ENCODE peak calls at places on chromosomes 5 and 9, in six cellular contexts. Q is GM23248, S is PC-3, E is cardiac muscle cell, T is fibroblast of lung, L is DND-41. Z is an unnamed sample.
A peak's percentile ranks its signal among the peaks of the same experiment; 100 is the strongest.

GRCh38 chr9:97866300-97866699 is 13.3 kb downstream of the FOXE1 start:
- DNase-seq in Q (no peak), S (no peak), E (no peak), L (no peak), T (no peak), Z (no peak)

GRCh38 chr9:2060425-2060824 is 45.3 kb downstream of the SMARCA2 start:
- DNase-seq in E (no peak), S (no peak), L (no peak), Q (peak; percentile 49), T (peak; percentile 13), Z (no peak)

GRCh38 chr9:12774861-12775367 is at the start of gene LURAP1L:
- DNase-seq in E (peak; percentile 65), T (peak; percentile 94), S (peak; percentile 78), L (no peak), Q (peak; percentile 83), Z (no peak)

GRCh38 chr9:134983094-134983493 is 65.4 kb upstream of the FCN1 start:
- DNase-seq in T (no peak), E (peak; percentile 32), Q (no peak), L (no peak), S (peak; percentile 3), Z (peak; percentile 75)

GRCh38 chr9:116861321-116861720 is 174.2 kb downstream of the TRIM32 start:
- DNase-seq in E (no peak), T (no peak), Q (no peak), L (no peak), S (no peak), Z (no peak)

GRCh38 chr5:87229780-87230179 is 37.9 kb upstream of the RASA1 start:
- DNase-seq in S (peak; percentile 63), L (no peak), Q (peak; percentile 30), T (no peak), E (no peak), Z (no peak)

GRCh38 chr5:76403713-76403962 is 553 bp downstream of the IQGAP2 start:
- DNase-seq in S (no peak), T (no peak), L (peak; percentile 25), Q (no peak), E (no peak), Z (no peak)

GRCh38 chr5:39717186-39717897 is 292.6 kb upstream of the DAB2 start:
- DNase-seq in E (no peak), L (no peak), T (peak; percentile 71), Q (peak; percentile 63), S (peak; percentile 79), Z (no peak)

GRCh38 chr9:100322954-100323536 is 29.7 kb downstream of the TEX10 start:
- DNase-seq in S (peak; percentile 44), E (peak; percentile 47), T (peak; percentile 60), L (peak; percentile 21), Q (peak; percentile 58), Z (no peak)

GRCh38 chr9:95826183-95826838 is 49.2 kb upstream of the ERCC6L2 start:
- DNase-seq in L (no peak), S (no peak), T (no peak), Q (peak; percentile 25), E (no peak), Z (no peak)

GRCh38 chr9:83707768-83708514 is at the start of gene UBQLN1:
- DNase-seq in Q (peak; percentile 95), E (peak; percentile 96), L (peak; percentile 87), T (peak; percentile 96), S (peak; percentile 84), Z (peak; percentile 79)

GRCh38 chr9:5336683-5337082 is 3.0 kb downstream of the RLN1 start:
- DNase-seq in E (no peak), Q (no peak), L (peak; percentile 69), T (no peak), S (no peak), Z (no peak)

GRCh38 chr9:87520172-87520683 is 22.6 kb downstream of the DAPK1 start:
- DNase-seq in T (no peak), E (no peak), L (no peak), S (no peak), Q (no peak), Z (no peak)

GRCh38 chr5:160118349-160119141 is 705 bp downstream of the PWWP2A start:
- DNase-seq in T (peak; percentile 15), L (peak; percentile 54), E (peak; percentile 15), Q (no peak), S (peak; percentile 14), Z (no peak)

GRCh38 chr5:76582252-76583162 is 40.7 kb downstream of the F2RL2 start:
- DNase-seq in T (no peak), S (peak; percentile 61), Q (no peak), L (no peak), E (no peak), Z (no peak)

GRCh38 chr5:175321927-175322532 is 122.0 kb downstream of the DRD1 start:
- DNase-seq in T (peak; percentile 35), Q (peak; percentile 40), E (peak; percentile 92), L (peak; percentile 60), S (peak; percentile 56), Z (peak; percentile 48)

GRCh38 chr9:91192379-91192775 is 169.3 kb downstream of the AUH start:
- DNase-seq in Q (peak; percentile 39), T (peak; percentile 69), L (no peak), E (peak; percentile 44), S (no peak), Z (no peak)

GRCh38 chr9:76557674-76558073 is 98.7 kb downstream of the GCNT1 start:
- DNase-seq in Q (peak; percentile 85), L (no peak), E (no peak), T (no peak), S (no peak), Z (no peak)

GRCh38 chr9:91360551-91361293 is 996 bp downstream of the AUH start:
- DNase-seq in Q (peak; percentile 29), T (peak; percentile 22), L (no peak), E (peak; percentile 13), S (no peak), Z (no peak)

GRCh38 chr9:26687421-26687820 is 205.2 kb downstream of the CAAP1 start:
- DNase-seq in L (no peak), E (peak; percentile 37), S (no peak), Q (no peak), T (no peak), Z (no peak)

GRCh38 chr5:54370982-54371381 is 60.6 kb upstream of the ARL15 start:
- DNase-seq in L (no peak), E (no peak), S (no peak), Q (no peak), T (no peak), Z (no peak)

GRCh38 chr5:159071382-159071781 is 28.3 kb downstream of the EBF1 start:
- DNase-seq in S (no peak), E (no peak), Q (no peak), L (no peak), T (no peak), Z (no peak)

GRCh38 chr5:123997354-123998215 is 485.6 kb downstream of the CSNK1G3 start:
- DNase-seq in T (peak; percentile 29), L (no peak), E (no peak), S (peak; percentile 57), Q (peak; percentile 82), Z (no peak)

GRCh38 chr5:4941957-4942830 is 197.9 kb upstream of the ADAMTS16 start:
- DNase-seq in Q (peak; percentile 6), L (peak; percentile 49), E (peak; percentile 23), T (no peak), S (peak; percentile 9), Z (no peak)

GRCh38 chr9:116285320-116285719 is 131.7 kb downstream of the PAPPA start:
- DNase-seq in E (no peak), S (no peak), L (no peak), Q (no peak), T (no peak), Z (no peak)

GRCh38 chr5:171907731-171908343 is 98.6 kb downstream of the FBXW11 start:
- DNase-seq in E (peak; percentile 79), L (peak; percentile 55), S (peak; percentile 81), T (peak; percentile 80), Q (peak; percentile 74), Z (peak; percentile 52)
- H3K4me1 ChIP-seq in E (peaks cover 30% of the 10 kb centered on the region), L (no peaks in the 10 kb centered on the region), S (no peaks in the 10 kb centered on the region), T (peaks cover 4% of the 10 kb centered on the region), Q (peaks cover 4% of the 10 kb centered on the region), Z (no peaks in the 10 kb centered on the region)

GRCh38 chr5:2906302-2907090 is 155.0 kb upstream of the IRX2 start:
- DNase-seq in T (no peak), E (no peak), L (no peak), S (no peak), Q (no peak), Z (no peak)
- H3K9me3 ChIP-seq in T (no peaks in the 10 kb centered on the region), E (no peaks in the 10 kb centered on the region), L (no peaks in the 10 kb centered on the region), S (peaks cover 3% of the 10 kb centered on the region), Q (no peaks in the 10 kb centered on the region), Z (no peaks in the 10 kb centered on the region)

DNA sequence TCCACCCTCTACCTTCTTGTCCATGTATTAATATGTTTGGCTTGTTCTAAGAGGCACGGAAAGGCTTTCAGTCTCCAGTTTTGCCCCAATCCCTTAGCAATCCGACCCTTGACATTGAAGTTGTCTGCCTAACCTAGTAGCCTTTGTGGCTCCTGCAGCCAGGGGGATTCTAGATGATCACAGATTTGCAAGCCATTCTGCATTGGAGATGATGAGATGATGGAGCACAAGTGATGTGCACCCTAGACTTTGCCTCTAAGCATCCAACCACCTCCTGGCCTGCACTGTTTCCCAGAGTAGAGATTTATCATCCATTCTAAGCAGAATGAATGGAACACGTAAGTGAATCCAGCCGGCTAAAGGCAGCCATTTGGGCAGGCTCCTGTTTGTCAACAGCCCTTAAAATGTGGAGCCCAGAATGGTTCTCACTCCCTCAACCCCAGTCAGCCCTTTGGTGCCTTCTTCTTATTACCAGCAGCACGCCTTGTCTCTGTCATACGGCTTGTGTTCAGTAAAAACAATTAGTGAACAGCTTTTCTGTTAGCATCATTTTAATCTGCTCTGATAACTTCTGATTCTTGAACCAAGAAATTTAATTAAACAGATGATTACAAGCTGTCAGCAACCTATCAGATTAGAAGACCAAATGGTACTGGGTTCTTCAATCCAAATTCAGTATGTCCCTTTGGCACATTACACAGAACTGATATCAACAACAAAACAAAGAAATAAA is 5.7 kb upstream of the TRAF1 start:
- DNase-seq in T (no peak), S (no peak), Q (no peak), L (no peak), E (no peak), Z (no peak)
- H3K4me1 ChIP-seq in T (peaks cover 35% of the 10 kb centered on the region), S (peaks cover 33% of the 10 kb centered on the region), Q (peaks cover 45% of the 10 kb centered on the region), L (peaks cover 65% of the 10 kb centered on the region), E (peaks cover 20% of the 10 kb centered on the region), Z (no peaks in the 10 kb centered on the region)

GRCh38 chr5:17184596-17184995 is 32.8 kb upstream of the BASP1 start:
- DNase-seq in Q (peak; percentile 14), T (peak; percentile 64), S (no peak), L (no peak), E (no peak), Z (no peak)
- H3K9me3 ChIP-seq in Q (no peaks in the 10 kb centered on the region), T (no peaks in the 10 kb centered on the region), S (no peaks in the 10 kb centered on the region), L (no peaks in the 10 kb centered on the region), E (no peaks in the 10 kb centered on the region), Z (no peaks in the 10 kb centered on the region)

DNA sequence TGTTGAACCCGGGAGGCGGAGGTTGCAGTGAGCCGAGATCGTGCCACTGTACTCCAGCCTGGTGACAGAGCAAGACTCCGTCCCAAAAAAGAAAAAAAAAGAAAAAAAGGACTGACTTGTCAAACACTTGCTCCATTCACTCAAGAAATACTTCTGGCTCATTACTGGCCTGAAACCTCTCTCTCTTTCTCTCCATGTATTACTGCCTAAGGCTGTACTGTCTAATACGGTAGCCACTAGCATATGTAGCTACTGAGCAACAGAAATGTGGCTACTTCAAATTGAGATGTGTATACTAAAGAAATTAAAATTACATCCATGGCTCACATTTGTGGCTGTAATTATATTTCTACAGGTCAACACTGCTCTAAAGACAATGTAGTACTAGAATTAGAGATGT is 39.2 kb downstream of the GLIS3 start:
- DNase-seq in L (no peak), T (no peak), E (no peak), S (no peak), Q (no peak), Z (no peak)
- H3K4me1 ChIP-seq in L (no peaks in the 10 kb centered on the region), T (peaks cover 10% of the 10 kb centered on the region), E (no peaks in the 10 kb centered on the region), S (peaks cover 22% of the 10 kb centered on the region), Q (peaks cover 38% of the 10 kb centered on the region), Z (no peaks in the 10 kb centered on the region)

GRCh38 chr9:111548623-111549022 is 23.6 kb downstream of the ZNF483 start:
- DNase-seq in S (no peak), E (no peak), Q (no peak), L (no peak), T (no peak), Z (no peak)
- H3K9me3 ChIP-seq in S (peaks cover 60% of the 10 kb centered on the region), E (peaks cover 8% of the 10 kb centered on the region), Q (peaks cover 24% of the 10 kb centered on the region), L (no peaks in the 10 kb centered on the region), T (no peaks in the 10 kb centered on the region), Z (peaks cover 5% of the 10 kb centered on the region)

Z was measured in iPS DF 6.9.